ENCODE peak calls at places on chromosome 2, in ten cellular contexts. R is activated CD4-positive, alpha-beta T cell treated with anti-CD3 and anti-CD28 coated beads, Interleukin-2, amount 50 U/mL, for 24 hours; L is neural progenitor cell; Z is activated CD8-positive, alpha-beta memory T cell treated with anti-CD3 and anti-CD28 coated beads, Interleukin-2, amount 10 ng/mL, durations not matched to agents 7 days and 5 days; U is LoVo; E is fibroblast of the aortic adventitia; I is stimulated activated CD4-positive, alpha-beta T cell treated with anti-CD3 and anti-CD28 coated beads, TNF-alpha, amount 100 ng/mL, for 24 hours; G is cardiac muscle cell; F is activated T-cell treated with anti-CD3 and anti-CD28 coated beads for 24 hours; Q is WTC11. Y is an unnamed sample.

GRCh38 chr2:29426354-29426753 is 311.1 kb downstream of the CLIP4 start:
- DNase-seq in R (no peak), L (no peak), Z (no peak), U (no peak), E (no peak), I (no peak), G (no peak), F (no peak), Q (no peak), Y (no peak)

GRCh38 chr2:27652790-27653189 is 10.6 kb downstream of the SUPT7L start:
- DNase-seq in R (no peak), L (no peak), Z (no peak), U (no peak), E (no peak), I (no peak), G (no peak), F (no peak), Q (no peak), Y (no peak)

GRCh38 chr2:28117104-28117596 is 226.6 kb downstream of the BABAM2 start:
- DNase-seq in R (no peak), L (no peak), Z (no peak), U (peak), E (no peak), I (no peak), G (peak), F (no peak), Q (no peak), Y (peak)

GRCh38 chr2:10661846-10662245 is 27.9 kb downstream of the NOL10 start:
- DNase-seq in R (no peak), L (no peak), Z (no peak), U (no peak), E (peak), I (no peak), G (no peak), F (no peak), Q (no peak), Y (no peak)

GRCh38 chr2:190809876-190810525 is 70.6 kb upstream of the GLS start:
- DNase-seq in R (no peak), L (no peak), Z (no peak), U (peak), E (no peak), I (no peak), G (no peak), F (no peak), Q (no peak), Y (no peak)

GRCh38 chr2:30446602-30447148 is 371 bp upstream of the LCLAT1 start:
- DNase-seq in R (no peak), L (no peak), Z (no peak), U (peak), E (no peak), I (no peak), G (no peak), F (no peak), Q (no peak), Y (no peak)

GRCh38 chr2:226835420-226835795 is 446 bp upstream of the RHBDD1 start:
- DNase-seq in R (no peak), L (no peak), Z (no peak), U (peak), E (no peak), I (peak), G (no peak), F (no peak), Q (peak), Y (no peak)

GRCh38 chr2:209772316-209772715 is 684 bp downstream of the UNC80 start:
- DNase-seq in R (no peak), L (no peak), Z (no peak), U (no peak), E (no peak), I (no peak), G (peak), F (no peak), Q (no peak), Y (no peak)

GRCh38 chr2:156182132-156182531 is 150.4 kb downstream of the NR4A2 start:
- DNase-seq in R (no peak), L (no peak), Z (no peak), U (peak), E (no peak), I (no peak), G (no peak), F (no peak), Q (no peak), Y (peak)

Y was measured in Calu3.